ENCODE peak calls at places on chromosomes 4 and X, in ten cellular contexts. Q, H, D, X, G, M, U, T, C and S are unnamed samples.

GRCh38 chr4:129822708-129823504 is 727.0 kb downstream of the C4orf33 start:
- DNase-seq in C (no peak), D (peak), X (peak), Q (peak), M (no peak), G (no peak), H (peak), U (peak), T (no peak), S (no peak)

GRCh38 chr4:108941914-108942379 is 179.1 kb upstream of the ETNPPL start:
- DNase-seq in U (no peak), M (no peak), Q (peak), G (no peak), H (no peak), T (no peak), C (no peak), D (no peak), X (no peak), S (no peak)

GRCh38 chr4:39464886-39465501 is 6.1 kb downstream of the LIAS start:
- DNase-seq in C (no peak), G (no peak), X (peak), Q (no peak), T (no peak), H (no peak), D (peak), M (no peak), U (no peak), S (no peak)

GRCh38 chr4:108982786-108983185 is 219.9 kb upstream of the ETNPPL start:
- DNase-seq in C (no peak), M (no peak), U (no peak), T (no peak), G (no peak), Q (no peak), H (no peak), D (no peak), X (no peak), S (no peak)

GRCh38 chr4:152308925-152309324 is 227.0 kb downstream of the FBXW7 start:
- DNase-seq in X (no peak), C (no peak), D (no peak), G (no peak), U (no peak), T (no peak), Q (no peak), H (no peak), M (no peak), S (no peak)

GRCh38 chr4:76219299-76220055 is 5.9 kb upstream of the SCARB2 start:
- DNase-seq in M (no peak), X (peak), Q (no peak), H (no peak), G (no peak), C (no peak), T (no peak), U (no peak), D (peak), S (no peak)

GRCh38 chrX:72050011-72050410 is 81.7 kb downstream of the RTL5 start:
- DNase-seq in X (no peak), M (no peak), G (no peak), C (no peak), U (no peak), Q (no peak), T (no peak), H (no peak), D (no peak), S (no peak)

GRCh38 chrX:132954323-132954722 is 4.1 kb downstream of the HS6ST2 start:
- DNase-seq in D (no peak), Q (no peak), U (peak), X (no peak), H (no peak), C (no peak), T (no peak), G (no peak), M (no peak), S (no peak)

GRCh38 chr4:69831646-69832325 is 28.2 kb downstream of the SULT1E1 start:
- DNase-seq in G (no peak), C (no peak), D (no peak), Q (no peak), T (peak), H (no peak), X (no peak), U (no peak), M (no peak), S (peak)

GRCh38 chrX:129706395-129707072 is 32.2 kb upstream of the XPNPEP2 start:
- DNase-seq in C (no peak), U (no peak), D (no peak), G (no peak), M (no peak), H (no peak), T (peak), Q (peak), X (peak), S (no peak)

GRCh38 chrX:131626681-131627296 is 82.9 kb downstream of the OR13H1 start:
- DNase-seq in Q (peak), H (no peak), G (no peak), U (no peak), C (no peak), M (no peak), X (peak), D (no peak), T (no peak), S (no peak)

GRCh38 chrX:11530621-11531020 is 135.1 kb downstream of the ARHGAP6 start:
- DNase-seq in D (peak), M (no peak), X (peak), H (no peak), C (no peak), U (no peak), Q (no peak), T (no peak), G (no peak), S (no peak)

GRCh38 chr4:5734841-5735240 is 23.8 kb downstream of the EVC start:
- DNase-seq in X (peak), Q (no peak), G (no peak), M (no peak), C (no peak), D (no peak), U (no peak), T (no peak), H (no peak), S (no peak)

GRCh38 chr4:165505991-165506779 is 127.4 kb downstream of the CPE start:
- DNase-seq in T (no peak), U (no peak), C (no peak), H (no peak), X (peak), Q (peak), M (no peak), D (peak), G (no peak), S (no peak)

GRCh38 chr4:65510976-65511375 is 159.3 kb downstream of the EPHA5 start:
- DNase-seq in U (no peak), T (no peak), D (peak), G (no peak), X (peak), H (no peak), C (no peak), Q (no peak), M (no peak), S (no peak)

GRCh38 chr4:6343950-6344408 is 74.3 kb downstream of the WFS1 start:
- DNase-seq in X (no peak), M (no peak), C (no peak), G (peak), D (peak), U (peak), H (no peak), T (peak), Q (peak), S (no peak)

GRCh38 chr4:150130953-150131352 is 52.7 kb downstream of the DCLK2 start:
- DNase-seq in M (no peak), G (no peak), D (peak), H (no peak), C (no peak), U (no peak), Q (no peak), T (peak), X (peak), S (no peak)

GRCh38 chrX:115260330-115260729 is 26.4 kb upstream of the LRCH2 start:
- DNase-seq in C (no peak), H (no peak), D (peak), T (no peak), U (no peak), G (no peak), Q (no peak), X (no peak), M (no peak), S (no peak)

GRCh38 chr4:139042981-139043460 is 27.4 kb downstream of the NOCT start:
- DNase-seq in T (no peak), Q (no peak), U (no peak), C (no peak), H (no peak), M (no peak), D (no peak), X (no peak), G (no peak), S (no peak)

GRCh38 chrX:129600981-129601424 is 53.8 kb downstream of the APLN start:
- DNase-seq in U (no peak), G (no peak), H (no peak), Q (peak), C (no peak), X (peak), T (no peak), M (no peak), D (peak), S (no peak)

GRCh38 chrX:72060196-72060974 is 71.3 kb downstream of the RTL5 start:
- DNase-seq in H (no peak), Q (peak), X (peak), C (no peak), M (no peak), G (peak), D (no peak), T (no peak), U (no peak), S (no peak)

GRCh38 chr4:100981447-100982204 is 365.7 kb downstream of the PPP3CA start:
- DNase-seq in T (no peak), G (no peak), D (peak), H (no peak), X (peak), U (no peak), M (no peak), Q (no peak), C (no peak), S (no peak)

GRCh38 chrX:131752493-131753198 is 208.8 kb downstream of the OR13H1 start:
- DNase-seq in T (peak), G (no peak), D (peak), H (no peak), C (peak), X (no peak), U (no peak), M (peak), Q (no peak), S (peak)

GRCh38 chr4:74123065-74123728 is 24.2 kb upstream of the CXCL2 start:
- DNase-seq in C (no peak), U (peak), G (no peak), H (no peak), T (peak), D (peak), Q (no peak), M (no peak), X (peak), S (no peak)

GRCh38 chr4:156778606-156779005 is 193.0 kb downstream of the PDGFC start:
- DNase-seq in M (no peak), H (no peak), U (no peak), X (peak), Q (no peak), C (no peak), G (no peak), T (no peak), D (peak), S (no peak)

GRCh38 chr4:47031011-47031678 is at the start of gene GABRB1:
- DNase-seq in T (peak), C (no peak), D (peak), Q (peak), G (peak), M (peak), X (peak), U (peak), H (peak), S (peak)

GRCh38 chr4:86965019-86965976 is 30.5 kb downstream of the AFF1 start:
- DNase-seq in Q (peak), X (no peak), U (no peak), T (no peak), M (no peak), C (no peak), H (no peak), D (no peak), G (no peak), S (no peak)

GRCh38 chrX:38327007-38327774 is at the start of gene RPGR:
- DNase-seq in D (peak), C (peak), H (peak), T (peak), M (peak), Q (peak), U (peak), X (peak), G (peak), S (peak)

GRCh38 chrX:46837543-46838481 is 969 bp downstream of the RP2 start:
- DNase-seq in Q (no peak), G (no peak), C (no peak), D (peak), X (peak), U (no peak), T (no peak), H (no peak), M (no peak), S (peak)

GRCh38 chrX:22922961-22923360 is 76.8 kb upstream of the DDX53 start:
- DNase-seq in M (no peak), C (no peak), T (no peak), X (peak), D (peak), U (no peak), Q (no peak), G (no peak), H (no peak), S (no peak)

GRCh38 chr4:28444886-28445496 is 1584.3 kb downstream of the STIM2 start:
- DNase-seq in G (no peak), C (no peak), U (no peak), Q (no peak), M (no peak), T (no peak), X (no peak), D (peak), H (no peak), S (no peak)

GRCh38 chr4:94271248-94271647 is 63.6 kb downstream of the SMARCAD1 start:
- DNase-seq in G (no peak), M (no peak), C (no peak), U (no peak), D (no peak), H (no peak), T (no peak), Q (no peak), X (no peak), S (no peak)

GRCh38 chr4:128565565-128566186 is 243.8 kb upstream of the JADE1 start:
- DNase-seq in G (peak), H (peak), X (peak), M (no peak), D (peak), T (peak), C (no peak), Q (peak), U (peak), S (no peak)

GRCh38 chr4:26713563-26714145 is 129.8 kb downstream of the TBC1D19 start:
- DNase-seq in H (no peak), M (no peak), T (no peak), X (no peak), Q (no peak), C (no peak), U (no peak), G (no peak), D (peak), S (no peak)

GRCh38 chrX:22060451-22060940 is 28.4 kb downstream of the PHEX start:
- DNase-seq in D (peak), X (peak), Q (no peak), U (no peak), C (no peak), G (no peak), H (no peak), T (no peak), M (no peak), S (no peak)

GRCh38 chr4:118761387-118762016 is 74.4 kb downstream of the SEC24D start:
- DNase-seq in D (no peak), M (no peak), T (no peak), G (no peak), H (no peak), U (no peak), X (peak), C (no peak), Q (no peak), S (no peak)

GRCh38 chr4:34679228-34679627 is 1565.1 kb downstream of the ARAP2 start:
- DNase-seq in U (no peak), G (no peak), C (no peak), M (no peak), H (no peak), D (no peak), Q (no peak), X (no peak), T (no peak), S (no peak)

GRCh38 chrX:150765782-150766350 is 72.7 kb downstream of the MTMR1 start:
- DNase-seq in T (no peak), C (no peak), D (no peak), Q (no peak), H (no peak), X (no peak), U (no peak), M (no peak), G (no peak), S (no peak)

GRCh38 chrX:12076046-12076445 is 62.2 kb upstream of the FRMPD4 start:
- DNase-seq in T (no peak), H (no peak), G (no peak), M (no peak), C (no peak), Q (no peak), U (no peak), D (peak), X (peak), S (no peak)